ENCODE peak calls at places on chromosomes 7 and 10, in five cellular contexts. X, S, W, V and D are unnamed samples.

GRCh38 chr7:126856691-126857291 is 395.9 kb downstream of the GRM8 start:
- DNase-seq in S (no peak), X (no peak), V (peak; percentile 3), W (no peak), D (no peak)

GRCh38 chr7:28266377-28266776 is 85.8 kb upstream of the JAZF1 start:
- DNase-seq in W (no peak), X (no peak), S (no peak), V (peak; percentile 3), D (no peak)

GRCh38 chr7:38215734-38216670 is 38.0 kb downstream of the STARD3NL start:
- DNase-seq in X (peak; percentile 74), V (peak; percentile 87), S (peak; percentile 54), W (peak; percentile 54), D (peak; percentile 79)

GRCh38 chr10:110772454-110773025 is 99.2 kb upstream of the PDCD4 start:
- DNase-seq in S (peak; percentile 36), X (no peak), V (no peak), W (peak; percentile 52), D (no peak)

GRCh38 chr10:10818082-10818481 is 199.6 kb upstream of the CELF2 start:
- DNase-seq in X (no peak), S (no peak), W (no peak), V (no peak), D (no peak)

GRCh38 chr10:96711048-96711713 is 9.1 kb downstream of the PIK3AP1 start:
- DNase-seq in X (no peak), W (no peak), S (no peak), V (no peak), D (no peak)

GRCh38 chr7:115910541-115911164 is 119.9 kb downstream of the TFEC start:
- DNase-seq in W (peak; percentile 63), S (peak; percentile 24), X (no peak), V (peak; percentile 61), D (no peak)

GRCh38 chr10:32160866-32161265 is 104.6 kb upstream of the KIF5B start:
- DNase-seq in X (no peak), S (no peak), W (no peak), V (no peak), D (no peak)

GRCh38 chr10:14671383-14671782 is 103.3 kb downstream of the FAM107B start:
- DNase-seq in V (no peak), W (no peak), X (no peak), S (no peak), D (no peak)

GRCh38 chr10:37619336-37619735 is 238.1 kb downstream of the ZNF248 start:
- DNase-seq in X (no peak), S (no peak), V (no peak), W (no peak), D (no peak)

GRCh38 chr7:151920533-151920932 is 35.7 kb upstream of the GALNTL5 start:
- DNase-seq in W (no peak), V (no peak), S (no peak), X (no peak), D (no peak)

GRCh38 chr7:7795736-7796135 is 77.3 kb upstream of the RPA3 start:
- DNase-seq in S (no peak), X (peak; percentile 44), V (peak; percentile 85), W (no peak), D (no peak)

GRCh38 chr10:70672165-70672992 is at the start of gene ADAMTS14:
- DNase-seq in X (peak; percentile 41), W (no peak), S (peak; percentile 52), V (peak; percentile 71), D (no peak)

GRCh38 chr7:138500892-138501291 is 40.8 kb downstream of the TRIM24 start:
- DNase-seq in X (no peak), S (no peak), W (no peak), V (no peak), D (no peak)

GRCh38 chr7:2355079-2356008 is 717 bp downstream of the EIF3B start:
- DNase-seq in X (peak; percentile 32), W (no peak), S (no peak), V (no peak), D (no peak)

GRCh38 chr7:99860281-99861127 is 16.3 kb downstream of the OR2AE1 start:
- DNase-seq in S (no peak), V (peak; percentile 95), W (no peak), X (peak; percentile 50), D (no peak)

GRCh38 chr7:43956022-43956421 is 29.8 kb downstream of the UBE2D4 start:
- DNase-seq in W (no peak), X (no peak), V (no peak), S (no peak), D (no peak)

GRCh38 chr7:138980575-138981285 is 459 bp downstream of the KIAA1549 start:
- DNase-seq in W (peak; percentile 46), X (no peak), S (no peak), V (peak; percentile 10), D (peak; percentile 53)

GRCh38 chr7:71824356-71824755 is 587.8 kb downstream of the CALN1 start:
- DNase-seq in W (no peak), V (peak; percentile 89), S (no peak), X (no peak), D (no peak)

GRCh38 chr7:155509025-155509724 is 37.2 kb downstream of the CNPY1 start:
- DNase-seq in X (no peak), S (no peak), W (no peak), V (no peak), D (no peak)

GRCh38 chr7:158263110-158263963 is 324.3 kb downstream of the PTPRN2 start:
- DNase-seq in X (no peak), V (no peak), W (no peak), S (no peak), D (no peak)

GRCh38 chr10:64574371-64574770 is 1053.2 kb downstream of the REEP3 start:
- DNase-seq in W (peak; percentile 45), X (no peak), S (peak; percentile 54), V (no peak), D (no peak)

GRCh38 chr10:15601819-15602218 is 117.9 kb downstream of the ITGA8 start:
- DNase-seq in S (no peak), W (no peak), X (no peak), V (no peak), D (no peak)

GRCh38 chr10:110502851-110503301 is 5.2 kb downstream of the DUSP5 start:
- DNase-seq in X (no peak), V (peak; percentile 79), S (peak; percentile 25), W (peak; percentile 31), D (no peak)

GRCh38 chr10:106271237-106271636 is 893.3 kb downstream of the SORCS1 start:
- DNase-seq in W (no peak), X (no peak), S (no peak), V (no peak), D (no peak)

GRCh38 chr10:22252801-22253577 is 35.2 kb upstream of the EBLN1 start:
- DNase-seq in X (peak; percentile 27), V (peak; percentile 22), W (no peak), S (no peak), D (no peak)

GRCh38 chr7:2082357-2083038 is 150.2 kb downstream of the MAD1L1 start:
- DNase-seq in W (no peak), V (peak; percentile 77), X (no peak), S (no peak), D (no peak)

GRCh38 chr10:58817499-58817898 is 304.8 kb downstream of the BICC1 start:
- DNase-seq in X (no peak), W (no peak), V (peak; percentile 31), S (no peak), D (peak; percentile 23)

GRCh38 chr10:77619964-77620703 is 17.5 kb downstream of the KCNMA1 start:
- DNase-seq in S (no peak), X (no peak), V (no peak), W (no peak), D (no peak)

GRCh38 chr10:28737096-28737495 is 59.8 kb downstream of the BAMBI start:
- DNase-seq in W (no peak), X (no peak), S (no peak), V (no peak), D (no peak)

GRCh38 chr7:2905027-2905426 is 60.9 kb upstream of the GNA12 start:
- DNase-seq in W (no peak), X (no peak), V (no peak), S (no peak), D (no peak)

GRCh38 chr10:50600286-50600685 is 23.5 kb downstream of the SGMS1 start:
- DNase-seq in S (no peak), X (no peak), W (peak; percentile 61), V (no peak), D (no peak)

GRCh38 chr10:5563991-5564536 is 39.3 kb downstream of the CALML3 start:
- DNase-seq in V (peak; percentile 35), W (no peak), X (no peak), S (no peak), D (no peak)

GRCh38 chr7:135001390-135002165 is 15.3 kb downstream of the AGBL3 start:
- DNase-seq in X (no peak), S (no peak), W (no peak), V (no peak), D (no peak)

GRCh38 chr10:28091913-28092312 is 93.0 kb upstream of the ODAD2 start:
- DNase-seq in S (no peak), X (no peak), V (no peak), W (no peak), D (no peak)

GRCh38 chr10:114577133-114577532 is 80.9 kb downstream of the ABLIM1 start:
- DNase-seq in S (no peak), X (no peak), V (peak; percentile 73), W (no peak), D (no peak)

GRCh38 chr7:26588511-26588910 is 275.9 kb downstream of the SKAP2 start:
- DNase-seq in W (no peak), V (no peak), S (no peak), X (no peak), D (no peak)